ENCODE peak calls at places on chromosomes 7 and 10, in four cellular contexts. Z, M, F and G are unnamed samples.

GRCh38 chr7:69110450-69111050 is 487.7 kb upstream of the AUTS2 start:
- DNase-seq in Z (no peak), M (no peak), F (no peak), G (no peak)

GRCh38 chr10:4131407-4132215 is 346.6 kb upstream of the KLF6 start:
- DNase-seq in Z (no peak), M (peak), F (no peak), G (peak)

GRCh38 chr10:12712284-12712983 is 289.1 kb downstream of the CCDC3 start:
- DNase-seq in Z (no peak), M (no peak), F (no peak), G (no peak)

GRCh38 chr10:46096426-46096825 is 50.4 kb upstream of the MSMB start:
- DNase-seq in Z (no peak), M (no peak), F (no peak), G (no peak)

GRCh38 chr7:154577141-154577540 is 425.8 kb downstream of the PAXIP1 start:
- DNase-seq in Z (no peak), M (no peak), F (no peak), G (no peak)

GRCh38 chr10:25465582-25466372 is 291.0 kb downstream of the GPR158 start:
- DNase-seq in Z (no peak), M (no peak), F (no peak), G (no peak)

GRCh38 chr10:50932113-50932512 is 46.7 kb upstream of the A1CF start:
- DNase-seq in Z (no peak), M (no peak), F (no peak), G (no peak)

GRCh38 chr10:113856563-113856962 is 2.1 kb downstream of the NHLRC2 start:
- DNase-seq in Z (no peak), M (no peak), F (no peak), G (no peak)

GRCh38 chr10:110501142-110501937 is 3.6 kb downstream of the DUSP5 start:
- DNase-seq in Z (peak), M (no peak), F (no peak), G (peak)

GRCh38 chr7:74379938-74380337 is 73.8 kb upstream of the GTF2IRD1 start:
- DNase-seq in Z (no peak), M (no peak), F (no peak), G (no peak)

GRCh38 chr10:126588024-126588423 is 82.5 kb downstream of the C10orf90 start:
- DNase-seq in Z (no peak), M (no peak), F (no peak), G (no peak)

GRCh38 chr7:30968294-30968693 is 4.5 kb downstream of the GHRHR start:
- DNase-seq in Z (no peak), M (no peak), F (no peak), G (no peak)

GRCh38 chr10:72466018-72466417 is 111.3 kb upstream of the DNAJB12 start:
- DNase-seq in Z (no peak), M (no peak), F (no peak), G (no peak)

GRCh38 chr10:60377955-60378354 is 11.7 kb downstream of the ANK3 start:
- DNase-seq in Z (no peak), M (no peak), F (no peak), G (no peak)

GRCh38 chr7:1423266-1423811 is 35.9 kb downstream of the MICALL2 start:
- DNase-seq in Z (no peak), M (no peak), F (no peak), G (no peak)

GRCh38 chr7:148481147-148481526 is 109.4 kb upstream of the C7orf33 start:
- DNase-seq in Z (no peak), M (no peak), F (no peak), G (no peak)

GRCh38 chr7:134174797-134175261 is 47.7 kb downstream of the LRGUK start:
- DNase-seq in Z (no peak), M (no peak), F (no peak), G (peak)

GRCh38 chr7:17472518-17472917 is 174.1 kb downstream of the AHR start:
- DNase-seq in Z (no peak), M (no peak), F (no peak), G (no peak)

GRCh38 chr10:61939575-61940301 is 38.2 kb downstream of the ARID5B start:
- DNase-seq in Z (no peak), M (no peak), F (no peak), G (no peak)

GRCh38 chr10:112360308-112361270 is 13.3 kb upstream of the ACSL5 start:
- DNase-seq in Z (peak), M (no peak), F (no peak), G (no peak)

GRCh38 chr10:5349362-5349761 is 15.4 kb upstream of the UCN3 start:
- DNase-seq in Z (no peak), M (no peak), F (no peak), G (no peak)

GRCh38 chr10:73648252-73648651 is 7.0 kb upstream of the MYOZ1 start:
- DNase-seq in Z (no peak), M (no peak), F (no peak), G (no peak)

GRCh38 chr10:116766241-116767198 is 24.2 kb upstream of the HSPA12A start:
- DNase-seq in Z (no peak), M (no peak), F (no peak), G (no peak)

GRCh38 chr7:150947761-150948680 is 30.1 kb downstream of the KCNH2 start:
- DNase-seq in Z (no peak), M (no peak), F (no peak), G (no peak)

GRCh38 chr10:79400567-79401004 is 44.8 kb downstream of the ZCCHC24 start:
- DNase-seq in Z (peak), M (peak), F (peak), G (peak)

GRCh38 chr7:24708244-24708643 is 49.0 kb downstream of the GSDME start:
- DNase-seq in Z (no peak), M (no peak), F (no peak), G (no peak)

GRCh38 chr7:53350241-53350640 is 314.8 kb downstream of the POM121L12 start:
- DNase-seq in Z (peak), M (no peak), F (no peak), G (no peak)

GRCh38 chr10:130338588-130339070 is 202.4 kb downstream of the GLRX3 start:
- DNase-seq in Z (no peak), M (no peak), F (no peak), G (no peak)

GRCh38 chr10:132066812-132067211 is 1.1 kb downstream of the JAKMIP3 start:
- DNase-seq in Z (no peak), M (no peak), F (no peak), G (no peak)

GRCh38 chr10:633279-634245 is 55.9 kb downstream of the DIP2C start:
- DNase-seq in Z (no peak), M (no peak), F (no peak), G (no peak)

GRCh38 chr10:1677307-1677939 is 59.9 kb downstream of the ADARB2 start:
- DNase-seq in Z (no peak), M (no peak), F (no peak), G (no peak)